ENCODE peak calls at places on chromosomes 4 and X, in eight cellular contexts. X is NCI-H510A; Q is NCI-H1092 treated with DMSO at 0.1 percent for 48 hours; S is substantia nigra; A is stimulated activated CD8-positive, alpha-beta memory T cell treated with anti-CD3 and anti-CD28 coated beads, Interleukin-4, amount 100 ng/mL, for 4 hours; T is GM04504; Y is AG09309; P is uterus. O is an unnamed sample.

GRCh38 chr4:4875611-4876010 is 16.1 kb downstream of the MSX1 start:
- DNase-seq in X (no peak), Q (no peak), S (no peak), A (no peak), T (no peak), Y (no peak), P (no peak), O (no peak)

GRCh38 chr4:14169460-14169859 is 541.9 kb upstream of the BOD1L1 start:
- DNase-seq in X (no peak), Q (peak), S (no peak), A (no peak), T (no peak), Y (no peak), P (no peak), O (no peak)

GRCh38 chrX:13750812-13751211 is 16.3 kb downstream of the OFD1 start:
- DNase-seq in X (no peak), Q (no peak), S (no peak), A (no peak), T (no peak), Y (no peak), P (no peak), O (no peak)

GRCh38 chr4:169198167-169198566 is 72.6 kb downstream of the SH3RF1 start:
- DNase-seq in X (no peak), Q (no peak), S (no peak), A (no peak), T (no peak), Y (no peak), P (no peak), O (no peak)

GRCh38 chr4:98556451-98556850 is 102.0 kb downstream of the TSPAN5 start:
- DNase-seq in X (no peak), Q (no peak), S (no peak), A (no peak), T (no peak), Y (no peak), P (no peak), O (no peak)

GRCh38 chr4:108544504-108544903 is 75.9 kb upstream of the RPL34 start:
- DNase-seq in X (no peak), Q (no peak), S (no peak), A (no peak), T (peak), Y (no peak), P (no peak), O (no peak)

GRCh38 chrX:41779058-41779564 is 55.1 kb downstream of the GPR82 start:
- DNase-seq in X (no peak), Q (peak), S (no peak), A (no peak), T (no peak), Y (no peak), P (no peak), O (peak)

GRCh38 chr4:101169044-101170014 is 178.0 kb downstream of the PPP3CA start:
- DNase-seq in X (peak), Q (peak), S (peak), A (no peak), T (no peak), Y (peak), P (peak), O (no peak)

GRCh38 chr4:45122406-45122805 is 396.1 kb upstream of the GNPDA2 start:
- DNase-seq in X (no peak), Q (no peak), S (no peak), A (no peak), T (no peak), Y (no peak), P (no peak), O (no peak)

GRCh38 chr4:144787365-144788263 is 141.7 kb downstream of the HHIP start:
- DNase-seq in X (peak), Q (peak), S (no peak), A (no peak), T (no peak), Y (peak), P (no peak), O (peak)

GRCh38 chr4:130985371-130985770 is 1889.4 kb downstream of the C4orf33 start:
- DNase-seq in X (no peak), Q (no peak), S (no peak), A (no peak), T (no peak), Y (no peak), P (no peak), O (no peak)

GRCh38 chrX:119880076-119880475 is 8.4 kb downstream of the NDUFA1 start:
- DNase-seq in X (no peak), Q (no peak), S (no peak), A (no peak), T (no peak), Y (no peak), P (no peak), O (no peak)

GRCh38 chr4:128287871-128288688 is 467 bp upstream of the PGRMC2 start:
- DNase-seq in X (peak), Q (peak), S (peak), A (peak), T (peak), Y (peak), P (peak), O (peak)

GRCh38 chrX:129013574-129013973 is 509.7 kb downstream of the SMARCA1 start:
- DNase-seq in X (no peak), Q (no peak), S (no peak), A (no peak), T (no peak), Y (no peak), P (no peak), O (no peak)

GRCh38 chr4:186159613-186160012 is 31.8 kb upstream of the CYP4V2 start:
- DNase-seq in X (no peak), Q (no peak), S (no peak), A (no peak), T (no peak), Y (no peak), P (no peak), O (no peak)

GRCh38 chrX:107710617-107711391 is 64.8 kb downstream of the TSC22D3 start:
- DNase-seq in X (no peak), Q (no peak), S (no peak), A (no peak), T (peak), Y (peak), P (peak), O (peak)

GRCh38 chrX:119605398-119605738 is 856 bp downstream of the NKRF start:
- DNase-seq in X (no peak), Q (peak), S (no peak), A (no peak), T (no peak), Y (no peak), P (peak), O (no peak)

GRCh38 chr4:24690436-24690835 is 104.9 kb upstream of the SOD3 start:
- DNase-seq in X (no peak), Q (no peak), S (no peak), A (no peak), T (peak), Y (peak), P (no peak), O (no peak)

GRCh38 chrX:137354851-137355250 is 211.1 kb upstream of the ZIC3 start:
- DNase-seq in X (no peak), Q (peak), S (no peak), A (no peak), T (no peak), Y (no peak), P (no peak), O (no peak)

GRCh38 chr4:92381640-92382039 is 77.9 kb downstream of the GRID2 start:
- DNase-seq in X (no peak), Q (no peak), S (no peak), A (no peak), T (no peak), Y (no peak), P (no peak), O (no peak)

GRCh38 chr4:141328550-141329173 is 108.0 kb downstream of the ZNF330 start:
- DNase-seq in X (no peak), Q (no peak), S (no peak), A (no peak), T (no peak), Y (no peak), P (no peak), O (no peak)

GRCh38 chr4:173656898-173657297 is 126.9 kb upstream of the HAND2 start:
- DNase-seq in X (no peak), Q (no peak), S (no peak), A (no peak), T (no peak), Y (no peak), P (no peak), O (no peak)

GRCh38 chrX:136608295-136608933 is 39.5 kb upstream of the CD40LG start:
- DNase-seq in X (no peak), Q (peak), S (no peak), A (no peak), T (no peak), Y (no peak), P (no peak), O (no peak)

GRCh38 chrX:50920132-50920531 is 9.6 kb downstream of the BMP15 start:
- DNase-seq in X (no peak), Q (no peak), S (no peak), A (no peak), T (no peak), Y (no peak), P (no peak), O (no peak)

GRCh38 chr4:104491826-104492771 is 2.6 kb downstream of the CXXC4 start:
- DNase-seq in X (no peak), Q (peak), S (no peak), A (no peak), T (no peak), Y (no peak), P (no peak), O (no peak)

GRCh38 chr4:158356331-158356730 is 146.0 kb downstream of the TMEM144 start:
- DNase-seq in X (no peak), Q (no peak), S (no peak), A (no peak), T (no peak), Y (no peak), P (no peak), O (peak)

GRCh38 chr4:10442976-10443375 is 14.2 kb downstream of the ZNF518B start:
- DNase-seq in X (no peak), Q (no peak), S (no peak), A (no peak), T (no peak), Y (no peak), P (no peak), O (no peak)

GRCh38 chrX:44915361-44915868 is 42.4 kb downstream of the KDM6A start:
- DNase-seq in X (no peak), Q (no peak), S (no peak), A (no peak), T (no peak), Y (no peak), P (no peak), O (no peak)

GRCh38 chr4:181645489-181645888 is 597.7 kb upstream of the TENM3 start:
- DNase-seq in X (no peak), Q (no peak), S (no peak), A (no peak), T (no peak), Y (no peak), P (no peak), O (no peak)